ENCODE peak calls at places on chromosomes 2 and 18, in nine cellular contexts. One of them, this sample, is unnamed.

GRCh38 chr2:42844901-42845685 is 52.7 kb upstream of the HAAO start:
- DNase-seq in MCF 10A: no peak
- DNase-seq in activated T-cell treated with anti-CD3 and anti-CD28 coated beads, Interleukin-2, amount 50 U/mL, for 48 hours: no peak
- DNase-seq in left ventricle myocardium inferior: no peak
- DNase-seq in activated CD8-positive, alpha-beta memory T cell treated with anti-CD3 and anti-CD28 coated beads for 1 hour: no peak
- DNase-seq in activated CD4-positive, alpha-beta T cell treated with anti-CD3 and anti-CD28 coated beads for 4 hours: no peak
- DNase-seq in AG04449: no peak
- DNase-seq in anterior cingulate cortex: no peak
- DNase-seq in activated T-helper 1 cell treated with anti-CD3 and anti-CD28 coated beads, Interleukin-2, amount 50 U/mL, for 16 hours: no peak
- DNase-seq in this sample: no peak

GRCh38 chr2:157746234-157746950 is 117.7 kb upstream of the ACVR1C start:
- DNase-seq in MCF 10A: no peak
- DNase-seq in activated T-cell treated with anti-CD3 and anti-CD28 coated beads, Interleukin-2, amount 50 U/mL, for 48 hours: no peak
- DNase-seq in left ventricle myocardium inferior: no peak
- DNase-seq in activated CD8-positive, alpha-beta memory T cell treated with anti-CD3 and anti-CD28 coated beads for 1 hour: no peak
- DNase-seq in activated CD4-positive, alpha-beta T cell treated with anti-CD3 and anti-CD28 coated beads for 4 hours: no peak
- DNase-seq in AG04449: peak
- DNase-seq in anterior cingulate cortex: no peak
- DNase-seq in activated T-helper 1 cell treated with anti-CD3 and anti-CD28 coated beads, Interleukin-2, amount 50 U/mL, for 16 hours: no peak
- DNase-seq in this sample: no peak

GRCh38 chr2:231152800-231153557 is 28.1 kb upstream of the HTR2B start:
- DNase-seq in MCF 10A: no peak
- DNase-seq in activated T-cell treated with anti-CD3 and anti-CD28 coated beads, Interleukin-2, amount 50 U/mL, for 48 hours: no peak
- DNase-seq in left ventricle myocardium inferior: no peak
- DNase-seq in activated CD8-positive, alpha-beta memory T cell treated with anti-CD3 and anti-CD28 coated beads for 1 hour: no peak
- DNase-seq in activated CD4-positive, alpha-beta T cell treated with anti-CD3 and anti-CD28 coated beads for 4 hours: no peak
- DNase-seq in AG04449: peak
- DNase-seq in anterior cingulate cortex: no peak
- DNase-seq in activated T-helper 1 cell treated with anti-CD3 and anti-CD28 coated beads, Interleukin-2, amount 50 U/mL, for 16 hours: no peak
- DNase-seq in this sample: no peak

GRCh38 chr2:10452334-10452733 is 4.2 kb upstream of the ODC1 start:
- DNase-seq in MCF 10A: peak
- DNase-seq in activated T-cell treated with anti-CD3 and anti-CD28 coated beads, Interleukin-2, amount 50 U/mL, for 48 hours: no peak
- DNase-seq in left ventricle myocardium inferior: no peak
- DNase-seq in activated CD8-positive, alpha-beta memory T cell treated with anti-CD3 and anti-CD28 coated beads for 1 hour: no peak
- DNase-seq in activated CD4-positive, alpha-beta T cell treated with anti-CD3 and anti-CD28 coated beads for 4 hours: no peak
- DNase-seq in AG04449: peak
- DNase-seq in anterior cingulate cortex: no peak
- DNase-seq in activated T-helper 1 cell treated with anti-CD3 and anti-CD28 coated beads, Interleukin-2, amount 50 U/mL, for 16 hours: no peak
- DNase-seq in this sample: no peak

GRCh38 chr18:11984091-11984490 is 2.8 kb downstream of the IMPA2 start:
- DNase-seq in MCF 10A: no peak
- DNase-seq in activated T-cell treated with anti-CD3 and anti-CD28 coated beads, Interleukin-2, amount 50 U/mL, for 48 hours: no peak
- DNase-seq in left ventricle myocardium inferior: no peak
- DNase-seq in activated CD8-positive, alpha-beta memory T cell treated with anti-CD3 and anti-CD28 coated beads for 1 hour: no peak
- DNase-seq in activated CD4-positive, alpha-beta T cell treated with anti-CD3 and anti-CD28 coated beads for 4 hours: no peak
- DNase-seq in AG04449: no peak
- DNase-seq in anterior cingulate cortex: no peak
- DNase-seq in activated T-helper 1 cell treated with anti-CD3 and anti-CD28 coated beads, Interleukin-2, amount 50 U/mL, for 16 hours: no peak
- DNase-seq in this sample: no peak

GRCh38 chr2:148930046-148930775 is 55.2 kb downstream of the KIF5C start:
- DNase-seq in MCF 10A: no peak
- DNase-seq in activated T-cell treated with anti-CD3 and anti-CD28 coated beads, Interleukin-2, amount 50 U/mL, for 48 hours: no peak
- DNase-seq in left ventricle myocardium inferior: no peak
- DNase-seq in activated CD8-positive, alpha-beta memory T cell treated with anti-CD3 and anti-CD28 coated beads for 1 hour: no peak
- DNase-seq in activated CD4-positive, alpha-beta T cell treated with anti-CD3 and anti-CD28 coated beads for 4 hours: no peak
- DNase-seq in AG04449: peak
- DNase-seq in anterior cingulate cortex: no peak
- DNase-seq in activated T-helper 1 cell treated with anti-CD3 and anti-CD28 coated beads, Interleukin-2, amount 50 U/mL, for 16 hours: no peak
- DNase-seq in this sample: no peak

GRCh38 chr2:18319987-18320386 is 240.5 kb downstream of the RDH14 start:
- DNase-seq in MCF 10A: no peak
- DNase-seq in activated T-cell treated with anti-CD3 and anti-CD28 coated beads, Interleukin-2, amount 50 U/mL, for 48 hours: no peak
- DNase-seq in left ventricle myocardium inferior: no peak
- DNase-seq in activated CD8-positive, alpha-beta memory T cell treated with anti-CD3 and anti-CD28 coated beads for 1 hour: no peak
- DNase-seq in activated CD4-positive, alpha-beta T cell treated with anti-CD3 and anti-CD28 coated beads for 4 hours: no peak
- DNase-seq in AG04449: no peak
- DNase-seq in anterior cingulate cortex: no peak
- DNase-seq in activated T-helper 1 cell treated with anti-CD3 and anti-CD28 coated beads, Interleukin-2, amount 50 U/mL, for 16 hours: no peak
- DNase-seq in this sample: no peak

GRCh38 chr18:79567481-79568147 is 112.0 kb upstream of the CTDP1 start:
- DNase-seq in MCF 10A: peak
- DNase-seq in activated T-cell treated with anti-CD3 and anti-CD28 coated beads, Interleukin-2, amount 50 U/mL, for 48 hours: no peak
- DNase-seq in left ventricle myocardium inferior: peak
- DNase-seq in activated CD8-positive, alpha-beta memory T cell treated with anti-CD3 and anti-CD28 coated beads for 1 hour: no peak
- DNase-seq in activated CD4-positive, alpha-beta T cell treated with anti-CD3 and anti-CD28 coated beads for 4 hours: no peak
- DNase-seq in AG04449: peak
- DNase-seq in anterior cingulate cortex: no peak
- DNase-seq in activated T-helper 1 cell treated with anti-CD3 and anti-CD28 coated beads, Interleukin-2, amount 50 U/mL, for 16 hours: no peak
- DNase-seq in this sample: no peak

GRCh38 chr18:6920099-6920955 is 190.8 kb downstream of the ARHGAP28 start:
- DNase-seq in MCF 10A: peak
- DNase-seq in activated T-cell treated with anti-CD3 and anti-CD28 coated beads, Interleukin-2, amount 50 U/mL, for 48 hours: peak
- DNase-seq in left ventricle myocardium inferior: no peak
- DNase-seq in activated CD8-positive, alpha-beta memory T cell treated with anti-CD3 and anti-CD28 coated beads for 1 hour: no peak
- DNase-seq in activated CD4-positive, alpha-beta T cell treated with anti-CD3 and anti-CD28 coated beads for 4 hours: no peak
- DNase-seq in AG04449: peak
- DNase-seq in anterior cingulate cortex: no peak
- DNase-seq in activated T-helper 1 cell treated with anti-CD3 and anti-CD28 coated beads, Interleukin-2, amount 50 U/mL, for 16 hours: no peak
- DNase-seq in this sample: peak

GRCh38 chr2:240775911-240776310 is 44.1 kb downstream of the KIF1A start:
- DNase-seq in MCF 10A: no peak
- DNase-seq in activated T-cell treated with anti-CD3 and anti-CD28 coated beads, Interleukin-2, amount 50 U/mL, for 48 hours: no peak
- DNase-seq in left ventricle myocardium inferior: no peak
- DNase-seq in activated CD8-positive, alpha-beta memory T cell treated with anti-CD3 and anti-CD28 coated beads for 1 hour: no peak
- DNase-seq in activated CD4-positive, alpha-beta T cell treated with anti-CD3 and anti-CD28 coated beads for 4 hours: no peak
- DNase-seq in AG04449: no peak
- DNase-seq in anterior cingulate cortex: no peak
- DNase-seq in activated T-helper 1 cell treated with anti-CD3 and anti-CD28 coated beads, Interleukin-2, amount 50 U/mL, for 16 hours: no peak
- DNase-seq in this sample: no peak

GRCh38 chr2:30255026-30255425 is 23.7 kb downstream of the LBH start:
- DNase-seq in MCF 10A: no peak
- DNase-seq in activated T-cell treated with anti-CD3 and anti-CD28 coated beads, Interleukin-2, amount 50 U/mL, for 48 hours: no peak
- DNase-seq in left ventricle myocardium inferior: no peak
- DNase-seq in activated CD8-positive, alpha-beta memory T cell treated with anti-CD3 and anti-CD28 coated beads for 1 hour: no peak
- DNase-seq in activated CD4-positive, alpha-beta T cell treated with anti-CD3 and anti-CD28 coated beads for 4 hours: no peak
- DNase-seq in AG04449: no peak
- DNase-seq in anterior cingulate cortex: no peak
- DNase-seq in activated T-helper 1 cell treated with anti-CD3 and anti-CD28 coated beads, Interleukin-2, amount 50 U/mL, for 16 hours: no peak
- DNase-seq in this sample: no peak

GRCh38 chr2:217617496-217618085 is 385.2 kb downstream of the TNS1 start:
- DNase-seq in MCF 10A: no peak
- DNase-seq in activated T-cell treated with anti-CD3 and anti-CD28 coated beads, Interleukin-2, amount 50 U/mL, for 48 hours: no peak
- DNase-seq in left ventricle myocardium inferior: no peak
- DNase-seq in activated CD8-positive, alpha-beta memory T cell treated with anti-CD3 and anti-CD28 coated beads for 1 hour: no peak
- DNase-seq in activated CD4-positive, alpha-beta T cell treated with anti-CD3 and anti-CD28 coated beads for 4 hours: no peak
- DNase-seq in AG04449: no peak
- DNase-seq in anterior cingulate cortex: no peak
- DNase-seq in activated T-helper 1 cell treated with anti-CD3 and anti-CD28 coated beads, Interleukin-2, amount 50 U/mL, for 16 hours: no peak
- DNase-seq in this sample: peak

This sample was measured in SK-N-DZ.